ENCODE peak calls at places on chromosomes 11 and 22, in seven cellular contexts. T is pulmonary artery endothelial cell; R is activated T-helper 1 cell treated with anti-CD3 and anti-CD28 coated beads, Interleukin-2, amount 50 U/mL, for 16 hours; L is fibroblast of lung; G is AG04450; B is activated CD4-positive, CD25-positive, alpha-beta regulatory T cell; H is mesothelial cell of epicardium. E is an unnamed sample.

GRCh38 chr11:65316979-65317786 is 2.5 kb downstream of the CDC42EP2 start:
- DNase-seq in T (peak; percentile 73), R (no peak), L (peak; percentile 90), G (no peak), B (no peak), H (no peak), E (peak; percentile 52)

GRCh38 chr11:70201876-70202861 is 927 bp upstream of the FADD start:
- DNase-seq in T (no peak), R (no peak), L (peak; percentile 37), G (no peak), B (no peak), H (no peak), E (no peak)

GRCh38 chr11:67275606-67276409 is 9.5 kb downstream of the GRK2 start:
- DNase-seq in T (no peak), R (peak; percentile 4), L (no peak), G (no peak), B (no peak), H (no peak), E (peak; percentile 28)

GRCh38 chr11:71339178-71339881 is 87.0 kb upstream of the SHANK2 start:
- DNase-seq in T (no peak), R (no peak), L (no peak), G (no peak), B (no peak), H (peak; percentile 33), E (no peak)

GRCh38 chr22:39363751-39364484 is 14.1 kb downstream of the SYNGR1 start:
- DNase-seq in T (no peak), R (no peak), L (no peak), G (no peak), B (no peak), H (no peak), E (no peak)

GRCh38 chr11:113396693-113397092 is 9.1 kb downstream of the ANKK1 start:
- DNase-seq in T (no peak), R (no peak), L (no peak), G (no peak), B (no peak), H (no peak), E (no peak)

GRCh38 chr11:66462911-66463310 is 3.8 kb upstream of the PELI3 start:
- DNase-seq in T (no peak), R (no peak), L (no peak), G (no peak), B (no peak), H (no peak), E (no peak)

GRCh38 chr22:46909237-46910030 is 147.0 kb downstream of the TBC1D22A start:
- DNase-seq in T (no peak), R (no peak), L (no peak), G (no peak), B (no peak), H (no peak), E (no peak)

GRCh38 chr11:80532633-80533232 is 1091.9 kb upstream of the TENM4 start:
- DNase-seq in T (no peak), R (no peak), L (no peak), G (no peak), B (no peak), H (no peak), E (no peak)

GRCh38 chr22:35883028-35883620 is 145.5 kb downstream of the RBFOX2 start:
- DNase-seq in T (peak; percentile 43), R (no peak), L (peak; percentile 27), G (no peak), B (no peak), H (no peak), E (no peak)

GRCh38 chr22:30390974-30391691 is 3.9 kb upstream of the RNF215 start:
- DNase-seq in T (peak; percentile 60), R (peak; percentile 44), L (peak; percentile 72), G (peak; percentile 41), B (peak; percentile 45), H (no peak), E (peak; percentile 66)

GRCh38 chr11:74185695-74186094 is 14.6 kb downstream of the PPME1 start:
- DNase-seq in T (no peak), R (no peak), L (peak; percentile 4), G (peak; percentile 16), B (no peak), H (no peak), E (no peak)

GRCh38 chr11:18522388-18522787 is 4.4 kb downstream of the TSG101 start:
- DNase-seq in T (no peak), R (no peak), L (no peak), G (no peak), B (no peak), H (no peak), E (no peak)

GRCh38 chr11:5736396-5736795 is at the start of gene OR56B1:
- DNase-seq in T (no peak), R (no peak), L (no peak), G (no peak), B (no peak), H (no peak), E (no peak)

GRCh38 chr11:19367051-19367709 is 126.4 kb upstream of the E2F8 start:
- DNase-seq in T (peak; percentile 37), R (no peak), L (peak; percentile 44), G (no peak), B (no peak), H (no peak), E (no peak)

E was measured in WTC11.